ENCODE peak calls at places on chromosomes 3 and 15, in six cellular contexts. One of them, this sample, is unnamed.

GRCh38 chr15:74535388-74536084 is 5.5 kb upstream of the ARID3B start:
- DNase-seq in glutamatergic neuron: no peak
- DNase-seq in thoracic aorta: no peak
- DNase-seq in activated CD4-positive, alpha-beta T cell treated with anti-CD3 and anti-CD28 coated beads for 24 hours: no peak
- DNase-seq in left cardiac atrium: no peak
- DNase-seq in activated CD8-positive, alpha-beta T cell treated with anti-CD3 and anti-CD28 coated beads for 36 hours: no peak
- DNase-seq in this sample: no peak

GRCh38 chr3:147934316-147935188 is 525.4 kb downstream of the ZIC1 start:
- DNase-seq in glutamatergic neuron: no peak
- DNase-seq in thoracic aorta: no peak
- DNase-seq in activated CD4-positive, alpha-beta T cell treated with anti-CD3 and anti-CD28 coated beads for 24 hours: no peak
- DNase-seq in left cardiac atrium: no peak
- DNase-seq in activated CD8-positive, alpha-beta T cell treated with anti-CD3 and anti-CD28 coated beads for 36 hours: no peak
- DNase-seq in this sample: no peak

GRCh38 chr3:129738189-129738588 is 131.7 kb upstream of the PLXND1 start:
- DNase-seq in glutamatergic neuron: no peak
- DNase-seq in thoracic aorta: no peak
- DNase-seq in activated CD4-positive, alpha-beta T cell treated with anti-CD3 and anti-CD28 coated beads for 24 hours: no peak
- DNase-seq in left cardiac atrium: no peak
- DNase-seq in activated CD8-positive, alpha-beta T cell treated with anti-CD3 and anti-CD28 coated beads for 36 hours: no peak
- DNase-seq in this sample: no peak

GRCh38 chr3:191762323-191762960 is 301.5 kb downstream of the PYDC2 start:
- DNase-seq in glutamatergic neuron: no peak
- DNase-seq in thoracic aorta: no peak
- DNase-seq in activated CD4-positive, alpha-beta T cell treated with anti-CD3 and anti-CD28 coated beads for 24 hours: no peak
- DNase-seq in left cardiac atrium: no peak
- DNase-seq in activated CD8-positive, alpha-beta T cell treated with anti-CD3 and anti-CD28 coated beads for 36 hours: no peak
- DNase-seq in this sample: no peak

GRCh38 chr3:31880020-31880419 is 101.0 kb downstream of the OSBPL10 start:
- DNase-seq in glutamatergic neuron: no peak
- DNase-seq in thoracic aorta: no peak
- DNase-seq in activated CD4-positive, alpha-beta T cell treated with anti-CD3 and anti-CD28 coated beads for 24 hours: no peak
- DNase-seq in left cardiac atrium: no peak
- DNase-seq in activated CD8-positive, alpha-beta T cell treated with anti-CD3 and anti-CD28 coated beads for 36 hours: no peak
- DNase-seq in this sample: no peak

GRCh38 chr3:77039606-77040553 is at the start of gene ROBO2:
- DNase-seq in glutamatergic neuron: peak; percentile 90
- DNase-seq in thoracic aorta: no peak
- DNase-seq in activated CD4-positive, alpha-beta T cell treated with anti-CD3 and anti-CD28 coated beads for 24 hours: no peak
- DNase-seq in left cardiac atrium: peak; percentile 36
- DNase-seq in activated CD8-positive, alpha-beta T cell treated with anti-CD3 and anti-CD28 coated beads for 36 hours: no peak
- DNase-seq in this sample: no peak

GRCh38 chr3:189238071-189238470 is 66.3 kb downstream of the TPRG1 start:
- DNase-seq in glutamatergic neuron: no peak
- DNase-seq in thoracic aorta: no peak
- DNase-seq in activated CD4-positive, alpha-beta T cell treated with anti-CD3 and anti-CD28 coated beads for 24 hours: no peak
- DNase-seq in left cardiac atrium: no peak
- DNase-seq in activated CD8-positive, alpha-beta T cell treated with anti-CD3 and anti-CD28 coated beads for 36 hours: no peak
- DNase-seq in this sample: no peak

GRCh38 chr3:153138267-153139210 is 23.5 kb upstream of the RAP2B start:
- DNase-seq in glutamatergic neuron: no peak
- DNase-seq in thoracic aorta: peak; percentile 13
- DNase-seq in activated CD4-positive, alpha-beta T cell treated with anti-CD3 and anti-CD28 coated beads for 24 hours: peak; percentile 33
- DNase-seq in left cardiac atrium: peak; percentile 49
- DNase-seq in activated CD8-positive, alpha-beta T cell treated with anti-CD3 and anti-CD28 coated beads for 36 hours: peak; percentile 79
- DNase-seq in this sample: peak; percentile 15

GRCh38 chr3:37040231-37040630 is 46.9 kb downstream of the MLH1 start:
- DNase-seq in glutamatergic neuron: no peak
- DNase-seq in thoracic aorta: no peak
- DNase-seq in activated CD4-positive, alpha-beta T cell treated with anti-CD3 and anti-CD28 coated beads for 24 hours: no peak
- DNase-seq in left cardiac atrium: no peak
- DNase-seq in activated CD8-positive, alpha-beta T cell treated with anti-CD3 and anti-CD28 coated beads for 36 hours: no peak
- DNase-seq in this sample: no peak

GRCh38 chr15:92663250-92663951 is 7.8 kb upstream of the FAM174B start:
- DNase-seq in glutamatergic neuron: no peak
- DNase-seq in thoracic aorta: no peak
- DNase-seq in activated CD4-positive, alpha-beta T cell treated with anti-CD3 and anti-CD28 coated beads for 24 hours: no peak
- DNase-seq in left cardiac atrium: no peak
- DNase-seq in activated CD8-positive, alpha-beta T cell treated with anti-CD3 and anti-CD28 coated beads for 36 hours: peak; percentile 40
- DNase-seq in this sample: no peak

GRCh38 chr3:129123314-129124060 is 1.9 kb upstream of the RAB43 start:
- DNase-seq in glutamatergic neuron: no peak
- DNase-seq in thoracic aorta: no peak
- DNase-seq in activated CD4-positive, alpha-beta T cell treated with anti-CD3 and anti-CD28 coated beads for 24 hours: no peak
- DNase-seq in left cardiac atrium: no peak
- DNase-seq in activated CD8-positive, alpha-beta T cell treated with anti-CD3 and anti-CD28 coated beads for 36 hours: no peak
- DNase-seq in this sample: no peak

GRCh38 chr3:160049570-160049969 is 60.9 kb downstream of the IL12A start:
- DNase-seq in glutamatergic neuron: no peak
- DNase-seq in thoracic aorta: no peak
- DNase-seq in activated CD4-positive, alpha-beta T cell treated with anti-CD3 and anti-CD28 coated beads for 24 hours: no peak
- DNase-seq in left cardiac atrium: no peak
- DNase-seq in activated CD8-positive, alpha-beta T cell treated with anti-CD3 and anti-CD28 coated beads for 36 hours: no peak
- DNase-seq in this sample: no peak

GRCh38 chr15:48717458-48717857 is 71.9 kb upstream of the FBN1 start:
- DNase-seq in glutamatergic neuron: no peak
- DNase-seq in thoracic aorta: no peak
- DNase-seq in activated CD4-positive, alpha-beta T cell treated with anti-CD3 and anti-CD28 coated beads for 24 hours: no peak
- DNase-seq in left cardiac atrium: no peak
- DNase-seq in activated CD8-positive, alpha-beta T cell treated with anti-CD3 and anti-CD28 coated beads for 36 hours: no peak
- DNase-seq in this sample: no peak

GRCh38 chr3:127712461-127712860 is 39.7 kb downstream of the ABTB1 start:
- DNase-seq in glutamatergic neuron: peak; percentile 7
- DNase-seq in thoracic aorta: no peak
- DNase-seq in activated CD4-positive, alpha-beta T cell treated with anti-CD3 and anti-CD28 coated beads for 24 hours: no peak
- DNase-seq in left cardiac atrium: no peak
- DNase-seq in activated CD8-positive, alpha-beta T cell treated with anti-CD3 and anti-CD28 coated beads for 36 hours: no peak
- DNase-seq in this sample: no peak

GRCh38 chr3:163971861-163972260 is 1106.4 kb downstream of the SI start:
- DNase-seq in glutamatergic neuron: no peak
- DNase-seq in thoracic aorta: no peak
- DNase-seq in activated CD4-positive, alpha-beta T cell treated with anti-CD3 and anti-CD28 coated beads for 24 hours: no peak
- DNase-seq in left cardiac atrium: no peak
- DNase-seq in activated CD8-positive, alpha-beta T cell treated with anti-CD3 and anti-CD28 coated beads for 36 hours: no peak
- DNase-seq in this sample: no peak

GRCh38 chr3:110180733-110181132 is 843.4 kb upstream of the DPPA4 start:
- DNase-seq in glutamatergic neuron: no peak
- DNase-seq in thoracic aorta: no peak
- DNase-seq in activated CD4-positive, alpha-beta T cell treated with anti-CD3 and anti-CD28 coated beads for 24 hours: no peak
- DNase-seq in left cardiac atrium: peak; percentile 23
- DNase-seq in activated CD8-positive, alpha-beta T cell treated with anti-CD3 and anti-CD28 coated beads for 36 hours: no peak
- DNase-seq in this sample: peak; percentile 34

GRCh38 chr15:82108489-82109078 is 62.8 kb upstream of the MEX3B start:
- DNase-seq in glutamatergic neuron: peak; percentile 68
- DNase-seq in thoracic aorta: no peak
- DNase-seq in activated CD4-positive, alpha-beta T cell treated with anti-CD3 and anti-CD28 coated beads for 24 hours: peak; percentile 59
- DNase-seq in left cardiac atrium: peak; percentile 36
- DNase-seq in activated CD8-positive, alpha-beta T cell treated with anti-CD3 and anti-CD28 coated beads for 36 hours: peak; percentile 81
- DNase-seq in this sample: peak; percentile 49

GRCh38 chr15:42503822-42504221 is 8.4 kb downstream of the SNAP23 start:
- DNase-seq in glutamatergic neuron: no peak
- DNase-seq in thoracic aorta: no peak
- DNase-seq in activated CD4-positive, alpha-beta T cell treated with anti-CD3 and anti-CD28 coated beads for 24 hours: no peak
- DNase-seq in left cardiac atrium: no peak
- DNase-seq in activated CD8-positive, alpha-beta T cell treated with anti-CD3 and anti-CD28 coated beads for 36 hours: no peak
- DNase-seq in this sample: no peak

GRCh38 chr3:72490688-72491430 is 357.4 kb downstream of the SHQ1 start:
- DNase-seq in glutamatergic neuron: no peak
- DNase-seq in thoracic aorta: no peak
- DNase-seq in activated CD4-positive, alpha-beta T cell treated with anti-CD3 and anti-CD28 coated beads for 24 hours: no peak
- DNase-seq in left cardiac atrium: no peak
- DNase-seq in activated CD8-positive, alpha-beta T cell treated with anti-CD3 and anti-CD28 coated beads for 36 hours: no peak
- DNase-seq in this sample: no peak

GRCh38 chr3:149783576-149783975 is 8.8 kb downstream of the ANKUB1 start:
- DNase-seq in glutamatergic neuron: no peak
- DNase-seq in thoracic aorta: no peak
- DNase-seq in activated CD4-positive, alpha-beta T cell treated with anti-CD3 and anti-CD28 coated beads for 24 hours: no peak
- DNase-seq in left cardiac atrium: no peak
- DNase-seq in activated CD8-positive, alpha-beta T cell treated with anti-CD3 and anti-CD28 coated beads for 36 hours: no peak
- DNase-seq in this sample: no peak

GRCh38 chr3:39978293-39978692 is 168.9 kb downstream of the MYRIP start:
- DNase-seq in glutamatergic neuron: no peak
- DNase-seq in thoracic aorta: no peak
- DNase-seq in activated CD4-positive, alpha-beta T cell treated with anti-CD3 and anti-CD28 coated beads for 24 hours: no peak
- DNase-seq in left cardiac atrium: no peak
- DNase-seq in activated CD8-positive, alpha-beta T cell treated with anti-CD3 and anti-CD28 coated beads for 36 hours: no peak
- DNase-seq in this sample: no peak

GRCh38 chr3:1552831-1553230 is 460.0 kb downstream of the CNTN6 start:
- DNase-seq in glutamatergic neuron: no peak
- DNase-seq in thoracic aorta: no peak
- DNase-seq in activated CD4-positive, alpha-beta T cell treated with anti-CD3 and anti-CD28 coated beads for 24 hours: no peak
- DNase-seq in left cardiac atrium: no peak
- DNase-seq in activated CD8-positive, alpha-beta T cell treated with anti-CD3 and anti-CD28 coated beads for 36 hours: no peak
- DNase-seq in this sample: no peak

GRCh38 chr15:38666865-38667264 is 102.3 kb upstream of the RASGRP1 start:
- DNase-seq in glutamatergic neuron: no peak
- DNase-seq in thoracic aorta: no peak
- DNase-seq in activated CD4-positive, alpha-beta T cell treated with anti-CD3 and anti-CD28 coated beads for 24 hours: no peak
- DNase-seq in left cardiac atrium: no peak
- DNase-seq in activated CD8-positive, alpha-beta T cell treated with anti-CD3 and anti-CD28 coated beads for 36 hours: no peak
- DNase-seq in this sample: no peak

GRCh38 chr15:63231717-63232116 is 42.3 kb downstream of the RAB8B start:
- DNase-seq in glutamatergic neuron: no peak
- DNase-seq in thoracic aorta: no peak
- DNase-seq in activated CD4-positive, alpha-beta T cell treated with anti-CD3 and anti-CD28 coated beads for 24 hours: no peak
- DNase-seq in left cardiac atrium: no peak
- DNase-seq in activated CD8-positive, alpha-beta T cell treated with anti-CD3 and anti-CD28 coated beads for 36 hours: no peak
- DNase-seq in this sample: no peak

GRCh38 chr3:56290376-56290775 is 177.9 kb downstream of the ERC2 start:
- DNase-seq in glutamatergic neuron: no peak
- DNase-seq in thoracic aorta: no peak
- DNase-seq in activated CD4-positive, alpha-beta T cell treated with anti-CD3 and anti-CD28 coated beads for 24 hours: no peak
- DNase-seq in left cardiac atrium: no peak
- DNase-seq in activated CD8-positive, alpha-beta T cell treated with anti-CD3 and anti-CD28 coated beads for 36 hours: no peak
- DNase-seq in this sample: no peak

GRCh38 chr3:13104511-13104910 is 31.3 kb upstream of the IQSEC1 start:
- DNase-seq in glutamatergic neuron: no peak
- DNase-seq in thoracic aorta: no peak
- DNase-seq in activated CD4-positive, alpha-beta T cell treated with anti-CD3 and anti-CD28 coated beads for 24 hours: no peak
- DNase-seq in left cardiac atrium: peak; percentile 6
- DNase-seq in activated CD8-positive, alpha-beta T cell treated with anti-CD3 and anti-CD28 coated beads for 36 hours: no peak
- DNase-seq in this sample: no peak

GRCh38 chr3:126367316-126367805 is 10.2 kb upstream of the KLF15 start:
- DNase-seq in glutamatergic neuron: no peak
- DNase-seq in thoracic aorta: no peak
- DNase-seq in activated CD4-positive, alpha-beta T cell treated with anti-CD3 and anti-CD28 coated beads for 24 hours: no peak
- DNase-seq in left cardiac atrium: no peak
- DNase-seq in activated CD8-positive, alpha-beta T cell treated with anti-CD3 and anti-CD28 coated beads for 36 hours: no peak
- DNase-seq in this sample: no peak

GRCh38 chr15:61474796-61475195 is 245.7 kb upstream of the RORA start:
- DNase-seq in glutamatergic neuron: no peak
- DNase-seq in thoracic aorta: no peak
- DNase-seq in activated CD4-positive, alpha-beta T cell treated with anti-CD3 and anti-CD28 coated beads for 24 hours: no peak
- DNase-seq in left cardiac atrium: no peak
- DNase-seq in activated CD8-positive, alpha-beta T cell treated with anti-CD3 and anti-CD28 coated beads for 36 hours: no peak
- DNase-seq in this sample: no peak

GRCh38 chr3:127753898-127754410 is 68.4 kb downstream of the MGLL start:
- DNase-seq in glutamatergic neuron: no peak
- DNase-seq in thoracic aorta: no peak
- DNase-seq in activated CD4-positive, alpha-beta T cell treated with anti-CD3 and anti-CD28 coated beads for 24 hours: no peak
- DNase-seq in left cardiac atrium: no peak
- DNase-seq in activated CD8-positive, alpha-beta T cell treated with anti-CD3 and anti-CD28 coated beads for 36 hours: peak; percentile 32
- DNase-seq in this sample: no peak

GRCh38 chr3:13822042-13822441 is 57.8 kb downstream of the WNT7A start:
- DNase-seq in glutamatergic neuron: no peak
- DNase-seq in thoracic aorta: no peak
- DNase-seq in activated CD4-positive, alpha-beta T cell treated with anti-CD3 and anti-CD28 coated beads for 24 hours: no peak
- DNase-seq in left cardiac atrium: no peak
- DNase-seq in activated CD8-positive, alpha-beta T cell treated with anti-CD3 and anti-CD28 coated beads for 36 hours: peak; percentile 9
- DNase-seq in this sample: no peak

GRCh38 chr3:64331605-64332004 is 106.3 kb upstream of the PRICKLE2 start:
- DNase-seq in glutamatergic neuron: no peak
- DNase-seq in thoracic aorta: no peak
- DNase-seq in activated CD4-positive, alpha-beta T cell treated with anti-CD3 and anti-CD28 coated beads for 24 hours: no peak
- DNase-seq in left cardiac atrium: no peak
- DNase-seq in activated CD8-positive, alpha-beta T cell treated with anti-CD3 and anti-CD28 coated beads for 36 hours: no peak
- DNase-seq in this sample: no peak

GRCh38 chr3:65820600-65820999 is 218.1 kb downstream of the MAGI1 start:
- DNase-seq in glutamatergic neuron: no peak
- DNase-seq in thoracic aorta: no peak
- DNase-seq in activated CD4-positive, alpha-beta T cell treated with anti-CD3 and anti-CD28 coated beads for 24 hours: no peak
- DNase-seq in left cardiac atrium: no peak
- DNase-seq in activated CD8-positive, alpha-beta T cell treated with anti-CD3 and anti-CD28 coated beads for 36 hours: no peak
- DNase-seq in this sample: no peak